ENCODE peak calls at places on chromosomes 2 and 18, in six cellular contexts. G is hepatocyte, S is Calu3, P is IMR-90, B is BJ, D is tibial artery. N is an unnamed sample.

GRCh38 chr2:13240789-13241487 is 524.2 kb downstream of the TRIB2 start:
- DNase-seq in G (no peak), P (no peak), B (no peak), D (no peak), S (no peak), N (no peak)

GRCh38 chr18:73777356-73778051 is 370.1 kb downstream of the FBXO15 start:
- DNase-seq in S (no peak), G (no peak), B (no peak), P (no peak), D (no peak), N (no peak)

GRCh38 chr2:157261199-157261782 is 3.8 kb downstream of the GALNT5 start:
- DNase-seq in G (peak), P (peak), S (peak), D (no peak), B (no peak), N (peak)

GRCh38 chr2:233450854-233451575 is 96.7 kb downstream of the DGKD start:
- DNase-seq in D (peak), B (no peak), S (no peak), G (no peak), P (no peak), N (no peak)

GRCh38 chr2:104853926-104854506 is at the start of gene POU3F3:
- DNase-seq in S (no peak), B (no peak), D (peak), G (peak), P (no peak), N (no peak)

GRCh38 chr2:46303233-46303632 is 6.0 kb downstream of the EPAS1 start:
- DNase-seq in S (no peak), P (no peak), B (no peak), G (no peak), D (no peak), N (no peak)

GRCh38 chr18:73670536-73670935 is 477.1 kb downstream of the FBXO15 start:
- DNase-seq in B (no peak), S (peak), P (no peak), D (no peak), G (no peak), N (peak)

GRCh38 chr2:73238149-73238548 is 4.0 kb downstream of the CCT7 start:
- DNase-seq in G (no peak), P (no peak), S (no peak), D (no peak), B (no peak), N (no peak)

GRCh38 chr2:239966848-239967136 is 58.4 kb downstream of the NDUFA10 start:
- DNase-seq in B (no peak), G (no peak), P (no peak), D (peak), S (no peak), N (no peak)

GRCh38 chr18:73520229-73520628 is 627.4 kb downstream of the FBXO15 start:
- DNase-seq in P (peak), D (no peak), S (no peak), B (no peak), G (peak), N (no peak)

GRCh38 chr2:34288016-34288415 is 688.9 kb upstream of the FAM98A start:
- DNase-seq in B (no peak), D (no peak), P (no peak), S (no peak), G (no peak), N (no peak)

GRCh38 chr2:233178994-233179847 is 72.3 kb upstream of the ATG16L1 start:
- DNase-seq in B (no peak), S (no peak), P (no peak), G (no peak), D (no peak), N (no peak)

GRCh38 chr2:231615058-231615671 is 22.5 kb downstream of the TEX44 start:
- DNase-seq in P (no peak), B (no peak), D (no peak), S (no peak), G (peak), N (no peak)

GRCh38 chr2:20992201-20992711 is 51.6 kb downstream of the APOB start:
- DNase-seq in G (peak), S (peak), B (peak), D (peak), P (peak), N (peak)

GRCh38 chr2:128593518-128594272 is 275.0 kb upstream of the HS6ST1 start:
- DNase-seq in P (no peak), D (no peak), S (no peak), B (no peak), G (peak), N (no peak)

GRCh38 chr2:230685165-230685560 is 27.5 kb upstream of the CAB39 start:
- DNase-seq in S (no peak), G (no peak), P (no peak), B (no peak), D (no peak), N (no peak)

GRCh38 chr2:226508683-226509082 is 290.9 kb downstream of the IRS1 start:
- DNase-seq in B (no peak), D (peak), P (no peak), G (no peak), S (no peak), N (no peak)

GRCh38 chr18:35352283-35352682 is 8.1 kb upstream of the ZNF24 start:
- DNase-seq in G (no peak), D (no peak), P (no peak), B (no peak), S (no peak), N (no peak)

GRCh38 chr18:48153641-48154481 is 223.4 kb upstream of the SMAD2 start:
- DNase-seq in G (no peak), D (peak), P (no peak), S (no peak), B (peak), N (peak)

GRCh38 chr18:6058941-6059340 is 163.6 kb upstream of the TMEM200C start:
- DNase-seq in P (peak), D (no peak), S (no peak), B (peak), G (peak), N (no peak)

GRCh38 chr18:9708882-9709877 is 1.1 kb downstream of the RAB31 start:
- DNase-seq in B (no peak), S (no peak), D (no peak), G (peak), P (no peak), N (no peak)

GRCh38 chr2:23237147-23237546 is 147.8 kb upstream of the KLHL29 start:
- DNase-seq in S (no peak), P (no peak), G (no peak), B (no peak), D (no peak), N (no peak)

GRCh38 chr2:71545572-71546274 is 92.4 kb downstream of the DYSF start:
- DNase-seq in S (peak), B (no peak), G (peak), P (peak), D (no peak), N (peak)

GRCh38 chr2:232460171-232460570 is 4.2 kb downstream of the ALPI start:
- DNase-seq in S (no peak), B (no peak), D (no peak), P (no peak), G (no peak), N (no peak)

GRCh38 chr18:75125359-75126331 is 83.3 kb downstream of the PTGR3 start:
- DNase-seq in D (no peak), P (no peak), S (no peak), G (no peak), B (no peak), N (no peak)

GRCh38 chr2:8403871-8404270 is 278.0 kb upstream of the ID2 start:
- DNase-seq in D (no peak), S (peak), B (no peak), G (peak), P (no peak), N (no peak)

GRCh38 chr2:67526283-67526682 is 129.2 kb downstream of the ETAA1 start:
- DNase-seq in P (peak), B (peak), S (no peak), D (no peak), G (no peak), N (peak)

GRCh38 chr2:229575569-229576315 is 138.6 kb downstream of the DNER start:
- DNase-seq in P (no peak), S (no peak), G (no peak), D (no peak), B (no peak), N (no peak)

GRCh38 chr2:216341151-216341550 is 31.1 kb downstream of the MARCHF4 start:
- DNase-seq in B (no peak), P (peak), S (no peak), G (no peak), D (no peak), N (no peak)

GRCh38 chr2:45446016-45446415 is 165.1 kb downstream of the SRBD1 start:
- DNase-seq in P (no peak), S (no peak), G (no peak), B (no peak), D (no peak), N (no peak)

GRCh38 chr18:78352905-78353304 is 626.7 kb upstream of the SALL3 start:
- DNase-seq in S (no peak), D (no peak), B (no peak), G (no peak), P (no peak), N (no peak)

GRCh38 chr18:48541026-48541746 is 2.4 kb downstream of the CTIF start:
- DNase-seq in S (peak), D (peak), G (peak), P (peak), B (no peak), N (peak)

GRCh38 chr18:79964330-79965118 is at the start of gene HSBP1L1:
- DNase-seq in G (peak), B (no peak), P (no peak), D (no peak), S (peak), N (peak)

GRCh38 chr2:80238692-80239469 is 65.7 kb downstream of the LRRTM1 start:
- DNase-seq in D (no peak), S (peak), P (peak), B (no peak), G (peak), N (peak)

GRCh38 chr2:150644298-150645067 is 157.0 kb upstream of the RND3 start:
- DNase-seq in B (no peak), P (peak), D (no peak), G (peak), S (peak), N (no peak)

DNA sequence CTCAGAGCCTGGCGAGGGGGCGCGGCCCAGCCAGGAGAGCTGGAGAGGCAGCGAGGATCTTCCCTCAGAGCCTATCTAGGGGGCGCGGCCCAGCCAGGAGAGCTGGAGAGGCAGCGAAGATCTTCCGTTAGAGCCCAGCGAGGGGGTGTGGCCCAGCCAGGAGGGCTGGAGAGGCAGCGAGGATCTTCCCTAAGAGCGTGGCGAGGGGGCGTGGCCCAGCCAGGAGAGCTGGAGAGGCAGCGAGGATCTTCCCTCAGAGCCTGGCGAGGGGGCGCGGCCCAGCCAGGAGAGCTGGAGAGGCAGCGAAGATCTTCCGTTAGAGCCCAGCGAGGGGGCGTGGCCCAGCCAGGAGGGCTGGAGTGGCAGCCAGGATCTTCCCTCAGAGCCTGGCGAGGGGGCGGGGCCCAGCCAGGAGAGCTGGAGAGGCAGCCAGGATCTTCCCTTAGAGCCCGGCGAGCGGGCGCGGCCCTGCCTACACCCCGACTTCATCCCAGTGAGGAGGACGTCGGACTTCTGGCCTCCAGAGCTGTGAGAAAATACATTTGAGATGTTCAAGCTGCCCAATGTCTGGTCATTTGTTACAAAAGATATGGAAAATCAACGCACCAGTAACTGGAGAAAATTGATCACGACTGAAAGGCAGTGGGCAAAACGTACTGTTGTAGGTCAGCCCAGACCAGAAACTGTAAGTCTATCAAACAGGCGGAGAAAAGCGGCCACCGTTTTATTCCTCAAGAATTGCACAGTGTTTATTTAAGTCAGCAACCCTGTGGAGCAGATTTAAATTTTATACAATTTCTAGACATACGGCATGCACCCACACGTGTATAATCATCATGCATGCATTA is 63.5 kb upstream of the TMEM18 start:
- DNase-seq in B (peak), P (peak), S (peak), G (peak), D (peak), N (peak)
- TF ChIP-seq CTCF in B (no peak), P (no peak), S (no peak), G (no peak), D (no peak), N (no peak)

DNA sequence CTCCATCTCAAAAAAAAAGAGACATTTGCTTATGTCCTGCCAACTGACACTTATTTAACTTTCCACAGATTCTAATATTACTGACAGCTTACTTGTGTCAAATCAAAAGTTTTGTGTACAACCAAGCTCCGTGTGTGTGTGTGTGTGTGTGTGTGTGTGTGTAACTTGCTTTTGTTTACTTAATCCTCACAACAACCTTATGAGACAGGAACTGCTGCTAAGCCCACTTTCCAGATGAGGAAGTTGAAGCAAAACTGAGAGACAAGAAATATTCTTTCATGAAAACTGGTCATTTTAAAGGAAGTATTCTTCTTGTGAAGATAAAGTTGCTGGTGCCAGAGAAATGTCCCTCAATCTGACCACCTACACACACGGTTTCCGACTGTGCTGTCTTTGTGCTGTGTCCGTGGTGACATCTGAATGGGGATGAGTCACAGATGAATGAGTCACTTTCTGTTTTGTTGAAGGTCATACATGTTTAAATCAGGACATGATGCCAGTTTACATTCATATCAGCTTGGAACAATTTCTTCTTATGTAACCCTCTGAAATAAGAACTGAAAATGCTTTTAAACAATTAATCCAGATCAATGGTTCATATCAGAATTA is 95.3 kb downstream of the THNSL2 start:
- DNase-seq in S (peak), D (no peak), P (peak), G (peak), B (no peak), N (peak)
- TF ChIP-seq CTCF in S (no peak), D (no peak), P (no peak), G (no peak), B (no peak), N (no peak)

GRCh38 chr18:12092398-12093229 is 1.0 kb upstream of the ANKRD62 start:
- DNase-seq in D (no peak), S (peak), G (peak), B (no peak), P (no peak), N (peak)
- TF ChIP-seq CTCF in D (no peak), S (peak), G (peak), B (no peak), P (no peak), N (no peak)

GRCh38 chr2:1147873-1148612 is 197.4 kb downstream of the SNTG2 start:
- DNase-seq in D (no peak), S (no peak), G (no peak), P (no peak), B (no peak), N (no peak)
- TF ChIP-seq CTCF in D (no peak), S (no peak), G (peak), P (no peak), B (no peak), N (no peak)

DNA sequence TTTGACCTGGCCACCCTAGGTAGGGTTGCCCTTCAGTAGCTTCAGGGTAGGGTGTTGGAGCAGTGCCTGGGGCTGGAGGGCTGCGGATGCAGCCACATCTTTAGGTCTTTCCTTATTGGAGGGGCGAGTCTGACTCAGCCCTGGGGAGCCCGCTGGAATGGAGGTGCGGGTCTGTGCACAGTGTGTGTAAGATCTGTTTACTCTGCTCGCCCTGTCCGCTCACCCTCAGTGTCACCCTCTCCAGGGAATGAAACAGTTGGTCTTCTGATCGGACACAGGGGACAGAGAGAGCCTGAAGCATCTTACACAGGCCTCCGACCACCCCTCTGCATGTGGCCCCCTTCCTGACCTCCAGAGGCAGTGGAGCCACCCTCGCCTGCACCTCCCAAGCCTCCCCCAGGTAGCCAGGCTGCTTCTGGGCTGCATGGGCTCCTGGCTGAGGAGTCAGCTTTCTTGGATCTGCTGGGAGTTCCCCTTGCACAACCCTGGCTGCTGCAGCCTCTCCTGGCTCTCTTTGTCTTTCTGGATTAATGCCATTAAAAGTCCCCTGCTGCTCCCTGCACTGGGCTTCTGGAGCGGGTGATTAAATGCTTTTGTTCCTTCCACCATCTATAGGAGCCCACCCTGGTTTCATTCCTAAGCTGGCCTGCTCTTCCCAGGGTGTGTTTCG is 82.6 kb downstream of the ASB1 start:
- DNase-seq in P (peak), G (no peak), D (no peak), B (no peak), S (no peak), N (peak)
- TF ChIP-seq CTCF in P (no peak), G (no peak), D (no peak), B (no peak), S (no peak), N (no peak)

GRCh38 chr18:7623681-7624080 is 56.6 kb downstream of the PTPRM start:
- DNase-seq in P (no peak), G (no peak), S (no peak), B (no peak), D (no peak), N (no peak)

GRCh38 chr18:7629416-7629815 is 62.3 kb downstream of the PTPRM start:
- DNase-seq in P (no peak), D (no peak), S (no peak), B (no peak), G (no peak), N (no peak)

GRCh38 chr18:7624697-7625096 is 57.6 kb downstream of the PTPRM start:
- DNase-seq in P (no peak), D (no peak), B (no peak), G (no peak), S (no peak), N (no peak)

GRCh38 chr18:7626175-7626921 is 59.2 kb downstream of the PTPRM start:
- DNase-seq in P (no peak), S (no peak), B (no peak), G (no peak), D (no peak), N (peak)

GRCh38 chr18:7626922-7627440 is 59.9 kb downstream of the PTPRM start:
- DNase-seq in D (no peak), B (no peak), P (peak), G (peak), S (peak), N (peak)
- TF ChIP-seq CTCF in D (no peak), B (peak), P (peak), G (peak), S (peak), N (no peak)

GRCh38 chr2:75481041-75481836 is 79.5 kb downstream of the EVA1A start:
- DNase-seq in D (no peak), B (no peak), G (peak), S (no peak), P (peak), N (peak)
- TF ChIP-seq CTCF in D (no peak), B (peak), G (peak), S (peak), P (peak), N (no peak)

N was measured in MCF 10A.